ENCODE peak calls at places on chromosomes 5 and 9, in eight cellular contexts. A is stimulated activated CD8-positive, alpha-beta memory T cell treated with anti-CD3 and anti-CD28 coated beads, Interleukin-2, amount 100 ng/mL, for 1 hour; Q is CD4-positive, alpha-beta memory T cell; M is fibroblast of mammary gland; U is KG1; V is thyroid gland; P is left cardiac atrium; B is choroid plexus epithelial cell. S is an unnamed sample.

GRCh38 chr9:91186311-91187101 is 175.2 kb downstream of the AUH start:
- DNase-seq in B (no peak), U (no peak), A (no peak), Q (no peak), V (no peak), P (no peak), M (peak; percentile 77), S (no peak)

GRCh38 chr5:61334224-61335196 is 2.5 kb downstream of the ZSWIM6 start:
- DNase-seq in B (peak; percentile 78), U (no peak), Q (no peak), A (no peak), P (no peak), V (peak; percentile 34), M (peak; percentile 47), S (peak; percentile 77)

GRCh38 chr9:33489070-33489469 is 15.3 kb upstream of the NOL6 start:
- DNase-seq in P (no peak), U (no peak), Q (no peak), A (no peak), B (peak; percentile 38), M (peak; percentile 76), V (no peak), S (no peak)

GRCh38 chr5:125719681-125720676 is 703.2 kb upstream of the GRAMD2B start:
- DNase-seq in U (no peak), P (no peak), B (peak; percentile 73), A (no peak), M (no peak), Q (no peak), V (no peak), S (no peak)

GRCh38 chr5:139415221-139415861 is 11.5 kb upstream of the SPATA24 start:
- DNase-seq in Q (no peak), M (no peak), B (no peak), V (no peak), U (no peak), A (no peak), P (peak; percentile 36), S (no peak)

GRCh38 chr5:102341918-102342317 is 45.8 kb upstream of the SLCO4C1 start:
- DNase-seq in V (no peak), U (no peak), P (no peak), B (no peak), Q (no peak), M (peak; percentile 1), A (no peak), S (no peak)

GRCh38 chr9:122056484-122056883 is 36.6 kb downstream of the TTLL11 start:
- DNase-seq in A (no peak), B (peak; percentile 18), P (no peak), V (no peak), U (no peak), M (no peak), Q (no peak), S (peak; percentile 17)

GRCh38 chr5:90983748-90984147 is 399.4 kb downstream of the ARRDC3 start:
- DNase-seq in V (no peak), U (no peak), M (no peak), Q (no peak), P (no peak), A (no peak), B (peak; percentile 32), S (peak; percentile 20)

GRCh38 chr5:963673-964531 is 44.7 kb upstream of the NKD2 start:
- DNase-seq in M (peak; percentile 92), Q (peak; percentile 54), A (no peak), U (no peak), B (peak; percentile 54), P (peak; percentile 75), V (no peak), S (peak; percentile 97)

GRCh38 chr5:175484824-175485223 is 6.5 kb downstream of the SFXN1 start:
- DNase-seq in V (no peak), P (no peak), M (no peak), Q (no peak), U (no peak), B (no peak), A (no peak), S (no peak)

GRCh38 chr5:156838966-156839365 is 11.1 kb upstream of the PPP1R2B start:
- DNase-seq in V (no peak), M (no peak), A (no peak), U (no peak), Q (no peak), P (no peak), B (no peak), S (no peak)

GRCh38 chr9:133187561-133188005 is 21.5 kb downstream of the OBP2B start:
- DNase-seq in B (no peak), M (no peak), Q (no peak), P (no peak), V (peak; percentile 33), U (no peak), A (no peak), S (no peak)

GRCh38 chr5:73417307-73418035 is 31.1 kb downstream of the FOXD1 start:
- DNase-seq in V (no peak), B (peak; percentile 75), A (no peak), U (no peak), Q (no peak), M (no peak), P (no peak), S (no peak)

GRCh38 chr5:72917371-72917776 is 38.5 kb upstream of the FCHO2 start:
- DNase-seq in B (no peak), U (no peak), V (no peak), Q (no peak), A (no peak), M (no peak), P (no peak), S (no peak)